ENCODE peak calls at places on chromosomes 3 and 15, in ten cellular contexts. L, J, C, D, M, R, U, K, Z and Y are unnamed samples.

GRCh38 chr3:10729439-10729838 is 86.6 kb upstream of the SLC6A11 start:
- DNase-seq in U (no peak), J (no peak), Z (no peak), D (no peak), C (no peak), L (no peak), M (no peak), K (no peak), R (no peak), Y (no peak)

GRCh38 chr3:112333386-112334334 is 704 bp downstream of the CD200 start:
- DNase-seq in U (no peak), K (peak; percentile 87), C (no peak), J (peak; percentile 85), L (no peak), M (peak; percentile 50), D (no peak), Z (no peak), R (no peak), Y (peak; percentile 19)

GRCh38 chr3:72960812-72961518 is 35.6 kb upstream of the PPP4R2 start:
- DNase-seq in L (no peak), C (no peak), J (no peak), D (no peak), Z (no peak), M (no peak), U (peak; percentile 35), K (no peak), R (no peak), Y (peak; percentile 80)

GRCh38 chr15:33048255-33048654 is 146.3 kb downstream of the FMN1 start:
- DNase-seq in Z (no peak), D (no peak), K (peak; percentile 60), C (no peak), U (no peak), J (no peak), R (no peak), L (no peak), M (no peak), Y (no peak)

GRCh38 chr3:184129012-184129411 is 6.1 kb upstream of the EIF2B5 start:
- DNase-seq in Z (peak; percentile 34), M (no peak), C (no peak), R (no peak), K (peak; percentile 74), J (no peak), D (peak; percentile 52), U (peak; percentile 48), L (peak; percentile 34), Y (peak; percentile 56)

GRCh38 chr15:86629409-86629808 is 549.7 kb downstream of the AGBL1 start:
- DNase-seq in J (no peak), C (no peak), L (no peak), R (no peak), K (no peak), D (no peak), M (no peak), U (no peak), Z (no peak), Y (no peak)

GRCh38 chr3:192915306-192915705 is 2.4 kb downstream of the MB21D2 start:
- DNase-seq in D (peak; percentile 50), K (peak; percentile 80), R (no peak), Z (no peak), M (peak; percentile 76), C (no peak), J (peak; percentile 79), L (peak; percentile 72), U (peak; percentile 23), Y (peak; percentile 63)

GRCh38 chr3:190514163-190515153 is 573 bp downstream of the IL1RAP start:
- DNase-seq in U (no peak), R (no peak), C (peak; percentile 39), L (no peak), Z (peak; percentile 27), J (no peak), M (no peak), K (peak; percentile 49), D (peak; percentile 57), Y (peak; percentile 56)

GRCh38 chr3:71537211-71537611 is 46.3 kb downstream of the FOXP1 start:
- DNase-seq in R (no peak), U (no peak), D (peak; percentile 95), Z (peak; percentile 68), M (no peak), L (no peak), J (no peak), C (peak; percentile 87), K (no peak), Y (no peak)

GRCh38 chr3:5205165-5205941 is 17.8 kb downstream of the EDEM1 start:
- DNase-seq in M (no peak), L (no peak), R (no peak), Z (no peak), D (no peak), K (no peak), C (no peak), U (no peak), J (no peak), Y (no peak)

GRCh38 chr15:52100807-52101206 is 11.8 kb downstream of the BCL2L10 start:
- DNase-seq in K (no peak), M (no peak), U (no peak), Z (no peak), D (peak; percentile 88), R (peak; percentile 80), C (no peak), L (no peak), J (no peak), Y (peak; percentile 38)

GRCh38 chr15:87935583-87935982 is 321.0 kb downstream of the NTRK3 start:
- DNase-seq in C (no peak), R (no peak), M (no peak), K (no peak), U (no peak), D (no peak), Z (no peak), J (no peak), L (no peak), Y (no peak)